ENCODE peak calls at places on chromosomes 1 and 21, in seven cellular contexts. One of them, this sample, is unnamed. For H3K36me3, the result is how much of the 10 kb centered on the place peaks cover.

GRCh38 chr21:33099131-33099530 is 29.2 kb downstream of the OLIG1 start:
- DNase-seq in DND-41: no peak
- DNase-seq in left ventricle myocardium inferior: no peak
- DNase-seq in spleen: no peak
- DNase-seq in endothelial cell of umbilical vein: no peak
- DNase-seq in small intestine: no peak
- DNase-seq in GM23338: no peak
- DNase-seq in this sample: no peak

GRCh38 chr1:78061825-78062523 is 16.2 kb downstream of the GIPC2 start:
- DNase-seq in GM23338: no peak
- DNase-seq in DND-41: no peak
- DNase-seq in small intestine: no peak
- DNase-seq in spleen: no peak
- DNase-seq in left ventricle myocardium inferior: no peak
- DNase-seq in endothelial cell of umbilical vein: no peak
- DNase-seq in this sample: no peak

GRCh38 chr1:212633144-212633543 is 24.6 kb downstream of the ATF3 start:
- DNase-seq in spleen: no peak
- DNase-seq in small intestine: no peak
- DNase-seq in endothelial cell of umbilical vein: no peak
- DNase-seq in GM23338: no peak
- DNase-seq in DND-41: no peak
- DNase-seq in left ventricle myocardium inferior: no peak
- DNase-seq in this sample: no peak

GRCh38 chr1:10867914-10868598 is 71.6 kb upstream of the CASZ1 start:
- DNase-seq in small intestine: no peak
- DNase-seq in DND-41: no peak
- DNase-seq in left ventricle myocardium inferior: no peak
- DNase-seq in endothelial cell of umbilical vein: no peak
- DNase-seq in GM23338: no peak
- DNase-seq in spleen: no peak
- DNase-seq in this sample: no peak

GRCh38 chr1:65459397-65459768 is 38.9 kb downstream of the LEPR start:
- DNase-seq in spleen: no peak
- DNase-seq in DND-41: no peak
- DNase-seq in left ventricle myocardium inferior: no peak
- DNase-seq in small intestine: peak
- DNase-seq in endothelial cell of umbilical vein: peak
- DNase-seq in GM23338: peak
- DNase-seq in this sample: peak

GRCh38 chr1:65254320-65255087 is 54.8 kb upstream of the DNAJC6 start:
- DNase-seq in small intestine: peak
- DNase-seq in left ventricle myocardium inferior: peak
- DNase-seq in spleen: peak
- DNase-seq in endothelial cell of umbilical vein: peak
- DNase-seq in DND-41: peak
- DNase-seq in GM23338: peak
- DNase-seq in this sample: peak

GRCh38 chr1:26290061-26290415 is 10.2 kb downstream of the SH3BGRL3 start:
- DNase-seq in left ventricle myocardium inferior: no peak
- DNase-seq in small intestine: no peak
- DNase-seq in endothelial cell of umbilical vein: no peak
- DNase-seq in spleen: no peak
- DNase-seq in DND-41: no peak
- DNase-seq in GM23338: no peak
- DNase-seq in this sample: no peak

GRCh38 chr1:244077473-244078220 is 26.6 kb downstream of the ZBTB18 start:
- DNase-seq in spleen: peak
- DNase-seq in left ventricle myocardium inferior: no peak
- DNase-seq in GM23338: no peak
- DNase-seq in small intestine: no peak
- DNase-seq in DND-41: no peak
- DNase-seq in endothelial cell of umbilical vein: no peak
- DNase-seq in this sample: no peak

GRCh38 chr1:184889902-184890301 is 84.4 kb downstream of the NIBAN1 start:
- DNase-seq in DND-41: no peak
- DNase-seq in endothelial cell of umbilical vein: no peak
- DNase-seq in spleen: no peak
- DNase-seq in GM23338: no peak
- DNase-seq in left ventricle myocardium inferior: no peak
- DNase-seq in small intestine: no peak
- DNase-seq in this sample: no peak

GRCh38 chr1:96076589-96076988 is 645.0 kb upstream of the PTBP2 start:
- DNase-seq in spleen: no peak
- DNase-seq in small intestine: no peak
- DNase-seq in DND-41: no peak
- DNase-seq in left ventricle myocardium inferior: no peak
- DNase-seq in GM23338: no peak
- DNase-seq in endothelial cell of umbilical vein: no peak
- DNase-seq in this sample: no peak

GRCh38 chr21:46152939-46153258 is 2.5 kb downstream of the FTCD start:
- DNase-seq in left ventricle myocardium inferior: no peak
- DNase-seq in small intestine: no peak
- DNase-seq in GM23338: no peak
- DNase-seq in spleen: peak
- DNase-seq in endothelial cell of umbilical vein: no peak
- DNase-seq in DND-41: no peak
- DNase-seq in this sample: no peak

GRCh38 chr1:234926574-234927311 is 201.9 kb downstream of the TOMM20 start:
- DNase-seq in endothelial cell of umbilical vein: peak
- DNase-seq in small intestine: peak
- DNase-seq in left ventricle myocardium inferior: no peak
- DNase-seq in GM23338: no peak
- DNase-seq in spleen: peak
- DNase-seq in DND-41: no peak
- DNase-seq in this sample: no peak

GRCh38 chr1:36248250-36248894 is 24.1 kb downstream of the THRAP3 start:
- DNase-seq in DND-41: no peak
- DNase-seq in GM23338: no peak
- DNase-seq in left ventricle myocardium inferior: peak
- DNase-seq in endothelial cell of umbilical vein: peak
- DNase-seq in small intestine: peak
- DNase-seq in spleen: no peak
- DNase-seq in this sample: no peak

GRCh38 chr1:194297999-194298598 is 1111.7 kb upstream of the B3GALT2 start:
- DNase-seq in spleen: no peak
- DNase-seq in DND-41: no peak
- DNase-seq in endothelial cell of umbilical vein: no peak
- DNase-seq in GM23338: no peak
- DNase-seq in left ventricle myocardium inferior: no peak
- DNase-seq in small intestine: no peak
- DNase-seq in this sample: no peak

GRCh38 chr1:165257969-165258459 is 98.5 kb downstream of the LMX1A start:
- DNase-seq in DND-41: peak
- DNase-seq in small intestine: peak
- DNase-seq in GM23338: peak
- DNase-seq in spleen: no peak
- DNase-seq in left ventricle myocardium inferior: peak
- DNase-seq in endothelial cell of umbilical vein: peak
- DNase-seq in this sample: peak

GRCh38 chr1:115665319-115665718 is 23.5 kb downstream of the VANGL1 start:
- DNase-seq in DND-41: no peak
- DNase-seq in left ventricle myocardium inferior: no peak
- DNase-seq in spleen: no peak
- DNase-seq in GM23338: no peak
- DNase-seq in small intestine: peak
- DNase-seq in endothelial cell of umbilical vein: no peak
- DNase-seq in this sample: no peak
- H3K36me3 ChIP-seq in DND-41: half or more
- H3K36me3 ChIP-seq in left ventricle myocardium inferior: half or more
- H3K36me3 ChIP-seq in spleen: under half
- H3K36me3 ChIP-seq in GM23338: under half
- H3K36me3 ChIP-seq in small intestine: under half
- H3K36me3 ChIP-seq in endothelial cell of umbilical vein: under half
- H3K36me3 ChIP-seq in this sample: under half

DNA sequence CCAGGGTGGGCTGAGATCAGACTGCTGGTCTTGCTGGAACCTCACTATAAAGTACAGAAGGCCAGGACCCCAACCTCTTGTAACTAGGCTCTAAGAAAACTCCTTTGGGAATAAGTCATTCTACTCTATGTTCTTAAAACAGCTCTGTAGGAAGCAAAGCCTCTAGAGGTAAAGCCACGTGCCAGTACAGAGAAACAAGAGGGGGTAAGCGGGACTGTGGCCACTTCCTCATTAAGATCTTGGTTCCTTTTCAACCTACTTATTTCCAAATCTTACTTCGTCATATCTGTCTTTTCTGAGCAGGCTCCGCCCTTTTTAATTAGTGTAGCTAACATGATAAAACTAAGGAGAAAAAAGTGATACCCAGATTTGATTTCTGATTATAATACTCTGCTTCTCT is 3.8 kb downstream of the NCSTN start:
- DNase-seq in DND-41: no peak
- DNase-seq in small intestine: no peak
- DNase-seq in GM23338: no peak
- DNase-seq in left ventricle myocardium inferior: no peak
- DNase-seq in spleen: no peak
- DNase-seq in endothelial cell of umbilical vein: no peak
- DNase-seq in this sample: peak
- H3K36me3 ChIP-seq in DND-41: half or more
- H3K36me3 ChIP-seq in small intestine: under half
- H3K36me3 ChIP-seq in GM23338: under half
- H3K36me3 ChIP-seq in left ventricle myocardium inferior: half or more
- H3K36me3 ChIP-seq in spleen: half or more
- H3K36me3 ChIP-seq in endothelial cell of umbilical vein: under half
- H3K36me3 ChIP-seq in this sample: under half

DNA sequence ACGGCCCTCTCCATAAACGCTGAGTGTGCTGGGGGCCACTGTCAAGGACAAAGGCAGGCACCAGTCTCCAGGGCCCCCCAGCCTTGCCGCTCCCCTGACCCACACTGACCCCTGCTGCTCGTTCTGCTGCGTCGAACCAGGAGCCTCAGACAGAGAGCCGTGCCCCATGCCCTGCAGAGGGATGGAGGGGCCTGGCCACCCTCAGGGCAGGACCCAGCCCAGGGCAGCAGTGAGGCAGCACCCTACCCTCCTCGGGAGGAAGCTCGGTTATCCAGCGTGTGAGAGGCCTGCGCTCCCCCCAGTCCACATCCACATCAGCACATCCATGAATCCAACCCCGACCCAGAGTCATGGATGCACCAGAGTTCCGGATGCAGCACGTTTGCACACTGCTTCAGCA is 15.1 kb downstream of the WDR4 start:
- DNase-seq in GM23338: no peak
- DNase-seq in DND-41: no peak
- DNase-seq in left ventricle myocardium inferior: no peak
- DNase-seq in endothelial cell of umbilical vein: no peak
- DNase-seq in spleen: no peak
- DNase-seq in small intestine: no peak
- DNase-seq in this sample: no peak
- H3K36me3 ChIP-seq in GM23338: under half
- H3K36me3 ChIP-seq in DND-41: half or more
- H3K36me3 ChIP-seq in left ventricle myocardium inferior: under half
- H3K36me3 ChIP-seq in endothelial cell of umbilical vein: under half
- H3K36me3 ChIP-seq in spleen: half or more
- H3K36me3 ChIP-seq in small intestine: under half
- H3K36me3 ChIP-seq in this sample: under half

GRCh38 chr1:7985851-7986612 is 24.5 kb downstream of the PARK7 start:
- DNase-seq in spleen: no peak
- DNase-seq in small intestine: no peak
- DNase-seq in endothelial cell of umbilical vein: no peak
- DNase-seq in left ventricle myocardium inferior: no peak
- DNase-seq in DND-41: no peak
- DNase-seq in GM23338: no peak
- DNase-seq in this sample: no peak
- H3K36me3 ChIP-seq in spleen: half or more
- H3K36me3 ChIP-seq in small intestine: under half
- H3K36me3 ChIP-seq in endothelial cell of umbilical vein: under half
- H3K36me3 ChIP-seq in left ventricle myocardium inferior: under half
- H3K36me3 ChIP-seq in DND-41: half or more
- H3K36me3 ChIP-seq in GM23338: under half
- H3K36me3 ChIP-seq in this sample: under half

GRCh38 chr1:54239041-54239410 is 39.1 kb downstream of the MRPL37 start:
- DNase-seq in small intestine: no peak
- DNase-seq in spleen: no peak
- DNase-seq in GM23338: no peak
- DNase-seq in DND-41: no peak
- DNase-seq in endothelial cell of umbilical vein: no peak
- DNase-seq in left ventricle myocardium inferior: no peak
- DNase-seq in this sample: no peak
- H3K36me3 ChIP-seq in small intestine: under half
- H3K36me3 ChIP-seq in spleen: under half
- H3K36me3 ChIP-seq in GM23338: under half
- H3K36me3 ChIP-seq in DND-41: half or more
- H3K36me3 ChIP-seq in endothelial cell of umbilical vein: under half
- H3K36me3 ChIP-seq in left ventricle myocardium inferior: half or more
- H3K36me3 ChIP-seq in this sample: under half

DNA sequence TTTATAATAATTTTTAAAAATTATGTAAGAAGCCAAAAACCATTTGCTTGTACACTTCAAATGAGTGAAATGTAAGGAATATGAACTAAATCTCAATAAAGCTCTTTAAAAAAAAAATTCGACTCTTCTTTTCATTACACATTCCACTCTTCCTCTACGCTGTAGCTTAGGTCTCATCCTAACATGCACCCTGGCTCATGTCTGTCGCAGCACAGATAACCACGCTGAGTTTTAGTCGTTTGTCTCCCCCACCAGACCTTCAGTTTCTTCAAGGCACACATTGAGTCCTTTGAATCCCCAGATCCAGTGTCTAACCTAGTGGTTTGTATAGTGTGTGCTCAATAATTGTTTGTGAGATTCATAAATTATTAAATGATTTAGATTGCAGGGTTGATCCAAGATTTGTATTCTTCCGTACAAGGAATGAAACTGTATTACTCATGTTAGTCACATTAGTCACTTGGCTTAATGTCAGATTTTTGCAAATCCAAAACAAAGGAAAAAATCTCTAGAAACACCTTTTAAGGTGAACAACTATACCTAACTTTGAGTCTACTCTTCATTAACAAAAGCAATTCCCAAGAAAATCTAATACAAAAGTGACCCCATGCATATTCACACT is 57.3 kb downstream of the SLC25A24 start:
- DNase-seq in endothelial cell of umbilical vein: peak
- DNase-seq in small intestine: no peak
- DNase-seq in GM23338: no peak
- DNase-seq in DND-41: no peak
- DNase-seq in left ventricle myocardium inferior: no peak
- DNase-seq in spleen: no peak
- DNase-seq in this sample: no peak
- H3K36me3 ChIP-seq in endothelial cell of umbilical vein: under half
- H3K36me3 ChIP-seq in small intestine: under half
- H3K36me3 ChIP-seq in GM23338: under half
- H3K36me3 ChIP-seq in DND-41: under half
- H3K36me3 ChIP-seq in left ventricle myocardium inferior: half or more
- H3K36me3 ChIP-seq in spleen: under half
- H3K36me3 ChIP-seq in this sample: under half

GRCh38 chr1:119481951-119482350 is 25.1 kb upstream of the HSD3B1 start:
- DNase-seq in small intestine: no peak
- DNase-seq in spleen: no peak
- DNase-seq in left ventricle myocardium inferior: no peak
- DNase-seq in DND-41: no peak
- DNase-seq in endothelial cell of umbilical vein: no peak
- DNase-seq in GM23338: no peak
- DNase-seq in this sample: no peak
- H3K36me3 ChIP-seq in small intestine: under half
- H3K36me3 ChIP-seq in spleen: under half
- H3K36me3 ChIP-seq in left ventricle myocardium inferior: under half
- H3K36me3 ChIP-seq in DND-41: under half
- H3K36me3 ChIP-seq in endothelial cell of umbilical vein: under half
- H3K36me3 ChIP-seq in GM23338: under half
- H3K36me3 ChIP-seq in this sample: under half

This sample was measured in Karpas-422.